ENCODE peak calls at places on chromosome 12, in seven cellular contexts. D is activated T-helper 9 cell treated with anti-CD3 and anti-CD28 coated beads, Interleukin-2, amount 50 U/mL, for 16 hours; B is WTC11; X is renal cortical epithelial cell; O is AG08396; I is AG04450; P is NCI-H1417. K is an unnamed sample.

GRCh38 chr12:54329756-54330155 is 4.8 kb downstream of the COPZ1 start:
- DNase-seq in P (no peak), X (peak; percentile 44), D (no peak), O (no peak), B (no peak), I (no peak), K (no peak)

GRCh38 chr12:50633950-50634349 is 129.2 kb downstream of the DIP2B start:
- DNase-seq in O (no peak), X (no peak), P (no peak), I (no peak), B (no peak), D (no peak), K (no peak)

GRCh38 chr12:52971701-52972329 is 22.9 kb downstream of the KRT18 start:
- DNase-seq in P (no peak), O (peak; percentile 64), D (no peak), B (no peak), I (no peak), X (peak; percentile 71), K (no peak)

GRCh38 chr12:1916396-1917171 is 1.9 kb downstream of the CACNA2D4 start:
- DNase-seq in X (no peak), D (no peak), I (no peak), O (peak; percentile 6), P (no peak), B (no peak), K (no peak)

GRCh38 chr12:87772401-87772800 is 256.8 kb downstream of the C12orf50 start:
- DNase-seq in B (no peak), D (no peak), I (no peak), P (no peak), O (no peak), X (no peak), K (no peak)

GRCh38 chr12:90791445-90791844 is 163.5 kb downstream of the CCER1 start:
- DNase-seq in P (no peak), X (no peak), D (no peak), O (no peak), I (no peak), B (no peak), K (no peak)

GRCh38 chr12:8644345-8645248 is 18.0 kb downstream of the MFAP5 start:
- DNase-seq in O (no peak), X (peak; percentile 66), D (peak; percentile 38), P (no peak), B (no peak), I (no peak), K (no peak)

GRCh38 chr12:57224973-57225679 is 4.4 kb upstream of the SHMT2 start:
- DNase-seq in B (peak; percentile 89), O (no peak), X (no peak), D (peak; percentile 41), I (no peak), P (peak; percentile 82), K (no peak)

GRCh38 chr12:31227401-31227981 is 98.5 kb downstream of the SINHCAF start:
- DNase-seq in B (no peak), D (no peak), O (no peak), X (no peak), P (no peak), I (no peak), K (no peak)

GRCh38 chr12:24788886-24789285 is 160.0 kb downstream of the BCAT1 start:
- DNase-seq in O (no peak), B (no peak), P (no peak), X (no peak), D (no peak), I (no peak), K (no peak)

GRCh38 chr12:108634225-108634795 is 616 bp upstream of the SELPLG start:
- DNase-seq in D (no peak), I (no peak), X (no peak), P (peak; percentile 98), B (no peak), O (no peak), K (no peak)

GRCh38 chr12:7716391-7716790 is 5.2 kb downstream of the DPPA3 start:
- DNase-seq in X (no peak), B (no peak), O (no peak), P (no peak), D (no peak), I (no peak), K (no peak)

GRCh38 chr12:74280156-74280655 is 257.4 kb upstream of the ATXN7L3B start:
- DNase-seq in O (no peak), P (no peak), X (no peak), D (no peak), B (no peak), I (no peak), K (no peak)